ENCODE peak calls at places on chromosomes 7 and 10, in five cellular contexts. N, X, H, P and A are unnamed samples.

GRCh38 chr10:31129261-31129660 is 97.6 kb upstream of the ZNF438 start:
- DNase-seq in N (no peak), X (no peak), H (no peak), P (peak), A (no peak)

GRCh38 chr10:86294346-86295265 is 72.0 kb downstream of the GRID1 start:
- DNase-seq in H (no peak), P (no peak), X (no peak), N (no peak), A (no peak)

GRCh38 chr10:71116426-71116825 is 95.9 kb upstream of the UNC5B start:
- DNase-seq in N (no peak), P (no peak), H (no peak), X (no peak), A (no peak)

GRCh38 chr10:71835671-71836593 is 15.1 kb downstream of the PSAP start:
- DNase-seq in P (no peak), H (no peak), N (peak), X (peak), A (peak)

GRCh38 chr7:12025246-12025645 is 185.8 kb upstream of the TMEM106B start:
- DNase-seq in N (no peak), P (no peak), H (no peak), X (no peak), A (no peak)

GRCh38 chr10:55668326-55668922 is 692.6 kb downstream of the ZWINT start:
- DNase-seq in N (no peak), P (no peak), X (peak), H (no peak), A (no peak)

GRCh38 chr7:2151235-2151634 is 81.5 kb downstream of the MAD1L1 start:
- DNase-seq in X (no peak), N (no peak), P (no peak), H (no peak), A (no peak)

GRCh38 chr10:114315566-114316420 is 76.7 kb downstream of the VWA2 start:
- DNase-seq in H (no peak), N (no peak), X (no peak), P (no peak), A (no peak)

GRCh38 chr7:7830122-7830878 is 111.9 kb upstream of the RPA3 start:
- DNase-seq in X (peak), P (no peak), H (no peak), N (no peak), A (no peak)

GRCh38 chr10:92573091-92573797 is 649 bp downstream of the IDE start:
- DNase-seq in P (no peak), X (no peak), N (no peak), H (no peak), A (peak)

GRCh38 chr7:135822396-135822795 is 73.8 kb upstream of the FAM180A start:
- DNase-seq in X (no peak), N (no peak), H (no peak), P (no peak), A (no peak)

GRCh38 chr7:128201690-128202085 is 39.4 kb upstream of the LEP start:
- DNase-seq in N (no peak), P (no peak), H (no peak), X (no peak), A (no peak)

GRCh38 chr7:40544932-40545331 is 410.1 kb downstream of the SUGCT start:
- DNase-seq in X (no peak), H (no peak), N (no peak), P (no peak), A (no peak)

GRCh38 chr7:114865564-114865963 is 56.3 kb upstream of the MDFIC start:
- DNase-seq in P (no peak), H (no peak), X (peak), N (no peak), A (no peak)

GRCh38 chr10:71399946-71400345 is 3.2 kb downstream of the CDH23 start:
- DNase-seq in X (no peak), P (no peak), N (no peak), H (no peak), A (no peak)

GRCh38 chr10:396535-397220 is 261.4 kb downstream of the ZMYND11 start:
- DNase-seq in N (no peak), P (no peak), X (no peak), H (no peak), A (no peak)

GRCh38 chr10:114704720-114705119 is 46.6 kb upstream of the ABLIM1 start:
- DNase-seq in N (no peak), X (no peak), P (no peak), H (no peak), A (no peak)

GRCh38 chr7:117871778-117872538 is 1.3 kb downstream of the CTTNBP2 start:
- DNase-seq in H (no peak), X (no peak), P (no peak), N (no peak), A (no peak)

GRCh38 chr10:62402503-62402902 is 28.3 kb downstream of the ZNF365 start:
- DNase-seq in X (no peak), H (no peak), P (no peak), N (no peak), A (no peak)

GRCh38 chr7:128055668-128056067 is 24.4 kb upstream of the LRRC4 start:
- DNase-seq in X (no peak), N (no peak), P (no peak), H (no peak), A (no peak)

GRCh38 chr10:59748834-59749233 is 4.4 kb downstream of the MRLN start:
- DNase-seq in P (no peak), X (no peak), H (no peak), N (peak), A (peak)

GRCh38 chr7:42691030-42691639 is 220.7 kb downstream of the C7orf25 start:
- DNase-seq in N (no peak), H (no peak), X (peak), P (peak), A (no peak)

GRCh38 chr7:5431485-5432118 is 8.0 kb upstream of the TNRC18 start:
- DNase-seq in H (no peak), P (no peak), N (no peak), X (no peak), A (no peak)

GRCh38 chr10:47291682-47292081 is 8.3 kb upstream of the GDF10 start:
- DNase-seq in H (no peak), N (no peak), P (no peak), X (no peak), A (no peak)

GRCh38 chr7:66514050-66514449 is 114.6 kb upstream of the KCTD7 start:
- DNase-seq in P (no peak), H (no peak), X (no peak), N (no peak), A (no peak)

GRCh38 chr7:151115836-151116418 is 29.7 kb downstream of the AGAP3 start:
- DNase-seq in N (no peak), X (no peak), P (no peak), H (no peak), A (no peak)

GRCh38 chr10:88048312-88048711 is 184.9 kb downstream of the PTEN start:
- DNase-seq in P (no peak), N (no peak), H (no peak), X (no peak), A (no peak)

GRCh38 chr10:42790835-42791234 is 8.2 kb downstream of the BMS1 start:
- DNase-seq in H (no peak), N (no peak), X (no peak), P (no peak), A (no peak)

GRCh38 chr10:71036279-71036535 is 147.8 kb upstream of the PCBD1 start:
- DNase-seq in X (no peak), P (no peak), N (no peak), H (no peak), A (no peak)

GRCh38 chr10:6204063-6204340 is 1.3 kb downstream of the PFKFB3 start:
- DNase-seq in P (no peak), H (no peak), X (no peak), N (no peak), A (no peak)

GRCh38 chr10:129717816-129718547 is 246.1 kb downstream of the EBF3 start:
- DNase-seq in N (no peak), P (no peak), H (no peak), X (no peak), A (no peak)

GRCh38 chr7:151993977-151994676 is 31.3 kb upstream of the GALNT11 start:
- DNase-seq in P (no peak), N (no peak), X (no peak), H (no peak), A (no peak)

GRCh38 chr7:90246184-90246583 is 1.2 kb downstream of the CFAP69 start:
- DNase-seq in N (no peak), P (no peak), H (no peak), X (no peak), A (no peak)

GRCh38 chr10:2986341-2986933 is 80.9 kb upstream of the PFKP start:
- DNase-seq in P (no peak), X (no peak), H (no peak), N (no peak), A (no peak)

GRCh38 chr7:131944556-131945069 is 388.2 kb upstream of the PODXL start:
- DNase-seq in H (no peak), N (no peak), X (no peak), P (no peak), A (no peak)

GRCh38 chr7:131942287-131943150 is 386.1 kb upstream of the PODXL start:
- DNase-seq in H (no peak), P (no peak), N (no peak), X (no peak), A (no peak)

GRCh38 chr7:131943211-131943610 is 386.8 kb upstream of the PODXL start:
- DNase-seq in X (no peak), P (no peak), N (no peak), H (no peak), A (no peak)

GRCh38 chr7:131945313-131945831 is 388.9 kb upstream of the PODXL start:
- DNase-seq in H (peak), P (peak), N (peak), X (peak), A (peak)

GRCh38 chr7:131943616-131944015 is 387.2 kb upstream of the PODXL start:
- DNase-seq in H (no peak), X (no peak), N (no peak), P (no peak), A (no peak)
- TF ChIP-seq POLR2A in H (no peak), X (no peak), N (no peak), P (no peak), A (no peak)

GRCh38 chr10:99430451-99431189 is at the start of gene GOT1:
- DNase-seq in P (peak), H (peak), N (peak), X (peak), A (peak)

GRCh38 chr10:99432047-99432446 is 1.6 kb upstream of the GOT1 start:
- DNase-seq in N (no peak), P (no peak), H (no peak), X (no peak), A (no peak)

GRCh38 chr10:99429521-99430095 is 816 bp downstream of the GOT1 start:
- DNase-seq in P (no peak), H (no peak), X (no peak), N (no peak), A (no peak)

GRCh38 chr10:99430116-99430450 is 341 bp downstream of the GOT1 start:
- DNase-seq in N (no peak), X (no peak), P (no peak), H (no peak), A (no peak)

DNA sequence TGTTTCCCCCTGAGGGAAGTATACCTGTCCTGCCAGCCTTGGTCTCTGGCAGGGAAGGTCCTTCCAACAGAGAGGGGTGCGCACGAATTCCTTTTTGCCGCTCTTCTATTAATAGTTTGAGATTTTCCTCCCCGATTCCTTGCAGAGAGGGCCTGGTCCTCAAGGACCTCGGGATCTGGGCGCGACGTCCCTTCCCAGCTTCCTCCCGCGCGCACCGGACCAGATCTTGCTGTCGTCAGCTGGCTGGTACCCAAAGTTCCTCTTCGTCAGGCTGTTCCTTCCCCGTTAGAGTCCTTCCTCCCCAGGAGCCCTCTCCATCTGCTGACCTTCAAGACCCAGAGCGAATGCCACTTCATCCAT is 746 bp upstream of the GOT1 start:
- DNase-seq in P (peak), N (no peak), X (no peak), H (no peak), A (no peak)
- TF ChIP-seq TAF1 in P (no peak), N (no peak), X (no peak), H (no peak), A (no peak)

DNA sequence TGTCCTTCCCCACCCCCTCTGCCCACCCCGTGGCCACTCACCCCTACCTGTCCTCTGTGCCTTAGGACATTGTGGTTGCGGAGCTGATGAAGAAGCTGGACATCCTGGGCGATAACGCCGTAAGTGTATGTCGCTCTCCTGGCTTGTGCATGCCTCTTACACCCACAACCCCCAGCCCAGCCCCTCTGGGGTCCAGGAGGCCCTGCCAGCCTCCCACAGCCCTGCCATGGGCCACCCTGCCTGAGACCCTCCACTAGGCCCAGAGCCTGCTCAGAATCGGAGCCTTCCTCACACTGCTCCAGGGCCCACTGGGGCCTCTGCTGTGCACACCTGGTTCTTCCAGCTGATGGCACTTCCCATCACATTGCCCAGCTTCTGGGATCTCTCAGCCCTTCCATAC is 36.8 kb upstream of the DPYSL4 start:
- DNase-seq in X (no peak), N (no peak), P (no peak), H (no peak), A (no peak)
- TF ChIP-seq POLR2A in X (no peak), N (no peak), P (no peak), H (no peak), A (no peak)

GRCh38 chr10:69254877-69255276 is 23.4 kb upstream of the HK1 start:
- DNase-seq in N (no peak), P (no peak), H (no peak), X (no peak), A (no peak)
- TF ChIP-seq TAF1 in N (no peak), P (no peak), H (no peak), X (no peak), A (no peak)

GRCh38 chr7:17944720-17945119 is 4.4 kb upstream of the SNX13 start:
- DNase-seq in N (no peak), H (no peak), X (no peak), P (no peak), A (no peak)
- TF ChIP-seq POLR2A in N (no peak), H (no peak), X (no peak), P (no peak), A (no peak)

GRCh38 chr10:131081386-131081785 is 230.1 kb downstream of the TCERG1L start:
- DNase-seq in H (no peak), X (no peak), N (no peak), P (no peak), A (no peak)

GRCh38 chr10:131083915-131084790 is 227.4 kb downstream of the TCERG1L start:
- DNase-seq in X (no peak), N (no peak), H (peak), P (peak), A (no peak)

GRCh38 chr10:131082201-131082850 is 229.2 kb downstream of the TCERG1L start:
- DNase-seq in X (no peak), N (no peak), P (no peak), H (no peak), A (no peak)

GRCh38 chr10:131081786-131082185 is 229.7 kb downstream of the TCERG1L start:
- DNase-seq in P (no peak), H (no peak), N (no peak), X (no peak), A (no peak)

DNA sequence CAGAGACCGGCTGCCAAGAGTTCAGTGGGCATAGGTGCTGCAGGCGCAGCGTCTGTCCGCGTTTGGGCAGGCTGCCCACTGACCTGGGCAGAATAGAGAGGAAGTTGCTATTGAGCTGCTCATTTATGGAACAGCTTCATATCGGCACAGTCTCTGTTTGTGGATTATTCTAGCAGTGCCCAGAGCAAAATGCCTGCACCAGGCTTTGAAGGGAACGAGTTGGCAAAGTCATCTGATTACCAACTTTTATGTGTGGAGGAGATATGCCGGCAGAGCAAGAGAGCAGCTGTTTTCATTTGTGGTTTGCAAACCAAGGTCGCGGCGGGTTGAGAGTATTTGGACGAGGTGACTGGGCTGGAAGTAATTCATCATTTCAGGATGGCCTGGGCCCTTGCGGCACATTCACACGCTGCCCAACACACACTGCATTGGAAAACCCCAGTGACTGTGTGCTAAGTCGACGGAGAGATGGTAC is 228.5 kb downstream of the TCERG1L start:
- DNase-seq in H (no peak), X (peak), P (no peak), N (no peak), A (no peak)
- TF ChIP-seq TAF1 in H (no peak), X (no peak), P (no peak), N (no peak), A (no peak)